ENCODE peak calls at places on chromosomes 3 and 15, in ten cellular contexts. I is IMR-90, V is kidney, X is hepatocyte, D is endothelial cell of umbilical vein, M is mammary epithelial cell, B is sigmoid colon, R is fibroblast of lung, T is ovary, C is esophagus muscularis mucosa. W is an unnamed sample. For H3K9me3, the result is how much of the 10 kb centered on the place peaks cover.

GRCh38 chr15:96324900-96325299 is 5.6 kb upstream of the NR2F2 start:
- DNase-seq in I (no peak), V (no peak), X (no peak), D (peak), M (no peak), B (no peak), R (peak), T (no peak), C (no peak), W (no peak)

GRCh38 chr3:180325533-180325932 is 276.4 kb upstream of the TTC14 start:
- DNase-seq in I (no peak), V (peak), X (no peak), D (no peak), M (no peak), B (no peak), R (no peak), T (no peak), C (no peak), W (no peak)

GRCh38 chr3:11010406-11011165 is 18.0 kb downstream of the SLC6A1 start:
- DNase-seq in I (no peak), V (no peak), X (no peak), D (no peak), M (no peak), B (no peak), R (no peak), T (no peak), C (no peak), W (no peak)

GRCh38 chr3:118882353-118882947 is 152.2 kb downstream of the IGSF11 start:
- DNase-seq in I (peak), V (no peak), X (peak), D (peak), M (peak), B (peak), R (peak), T (peak), C (no peak), W (no peak)

GRCh38 chr15:67119238-67119846 is 53.9 kb downstream of the SMAD3 start:
- DNase-seq in I (no peak), V (no peak), X (no peak), D (no peak), M (no peak), B (no peak), R (no peak), T (no peak), C (no peak), W (no peak)

GRCh38 chr3:27720029-27720518 is 2.0 kb downstream of the EOMES start:
- DNase-seq in I (no peak), V (no peak), X (no peak), D (no peak), M (no peak), B (no peak), R (no peak), T (no peak), C (no peak), W (no peak)

GRCh38 chr3:45826321-45826720 is 15.6 kb downstream of the LZTFL1 start:
- DNase-seq in I (no peak), V (no peak), X (no peak), D (no peak), M (peak), B (no peak), R (no peak), T (no peak), C (no peak), W (no peak)

GRCh38 chr15:100189849-100190248 is 151.9 kb downstream of the ADAMTS17 start:
- DNase-seq in I (no peak), V (peak), X (peak), D (no peak), M (no peak), B (peak), R (peak), T (no peak), C (no peak), W (no peak)

GRCh38 chr3:18300916-18301315 is 124.2 kb downstream of the SATB1 start:
- DNase-seq in I (no peak), V (no peak), X (no peak), D (no peak), M (no peak), B (no peak), R (no peak), T (no peak), C (no peak), W (no peak)

GRCh38 chr3:30319713-30320112 is 286.7 kb upstream of the TGFBR2 start:
- DNase-seq in I (peak), V (no peak), X (peak), D (peak), M (peak), B (no peak), R (peak), T (peak), C (no peak), W (no peak)

GRCh38 chr15:78204351-78205309 is 29.7 kb downstream of the ACSBG1 start:
- DNase-seq in I (no peak), V (peak), X (peak), D (no peak), M (no peak), B (no peak), R (no peak), T (peak), C (no peak), W (no peak)

GRCh38 chr15:90097475-90097874 is 4.8 kb downstream of the IDH2 start:
- DNase-seq in I (no peak), V (no peak), X (no peak), D (no peak), M (no peak), B (no peak), R (no peak), T (no peak), C (no peak), W (no peak)

GRCh38 chr15:43749690-43750345 is 3.6 kb downstream of the PDIA3 start:
- DNase-seq in I (no peak), V (no peak), X (no peak), D (no peak), M (no peak), B (no peak), R (no peak), T (no peak), C (no peak), W (no peak)

GRCh38 chr15:76566276-76566675 is 229.7 kb downstream of the ISL2 start:
- DNase-seq in I (peak), V (no peak), X (no peak), D (no peak), M (no peak), B (no peak), R (peak), T (no peak), C (no peak), W (no peak)

GRCh38 chr15:40863660-40864285 is 10.3 kb downstream of the RHOV start:
- DNase-seq in I (no peak), V (peak), X (no peak), D (no peak), M (no peak), B (no peak), R (no peak), T (no peak), C (no peak), W (no peak)

GRCh38 chr3:72744330-72744729 is 103.9 kb downstream of the SHQ1 start:
- DNase-seq in I (no peak), V (no peak), X (no peak), D (no peak), M (no peak), B (no peak), R (no peak), T (no peak), C (no peak), W (no peak)

GRCh38 chr3:51945031-51945840 is 3.1 kb downstream of the PARP3 start:
- DNase-seq in I (no peak), V (peak), X (no peak), D (no peak), M (no peak), B (peak), R (no peak), T (peak), C (no peak), W (peak)

GRCh38 chr3:165464736-165465135 is 268.6 kb upstream of the SLITRK3 start:
- DNase-seq in I (peak), V (no peak), X (no peak), D (no peak), M (peak), B (no peak), R (peak), T (no peak), C (no peak), W (no peak)

GRCh38 chr3:157445897-157446296 is 9.2 kb downstream of the PTX3 start:
- DNase-seq in I (peak), V (no peak), X (no peak), D (peak), M (peak), B (no peak), R (no peak), T (no peak), C (no peak), W (no peak)

GRCh38 chr3:45381168-45381852 is 7.1 kb upstream of the LARS2 start:
- DNase-seq in I (no peak), V (no peak), X (peak), D (peak), M (no peak), B (no peak), R (no peak), T (no peak), C (no peak), W (no peak)

GRCh38 chr3:45659661-45660566 is 29.3 kb upstream of the SACM1L start:
- DNase-seq in I (peak), V (no peak), X (peak), D (peak), M (no peak), B (peak), R (peak), T (peak), C (no peak), W (peak)

GRCh38 chr3:142028174-142028833 is 121.0 kb downstream of the TFDP2 start:
- DNase-seq in I (peak), V (no peak), X (peak), D (peak), M (peak), B (no peak), R (peak), T (no peak), C (no peak), W (no peak)

GRCh38 chr15:70047386-70048195 is 50.1 kb downstream of the TLE3 start:
- DNase-seq in I (peak), V (peak), X (no peak), D (no peak), M (no peak), B (peak), R (peak), T (peak), C (no peak), W (peak)

GRCh38 chr3:45035441-45036301 is 9.6 kb downstream of the CLEC3B start:
- DNase-seq in I (peak), V (peak), X (peak), D (no peak), M (no peak), B (peak), R (no peak), T (peak), C (no peak), W (peak)

GRCh38 chr3:55935241-55935640 is 448.1 kb upstream of the WNT5A start:
- DNase-seq in I (no peak), V (peak), X (no peak), D (no peak), M (no peak), B (no peak), R (no peak), T (no peak), C (no peak), W (no peak)

GRCh38 chr3:146772211-146772743 is 167.1 kb upstream of the PLSCR5 start:
- DNase-seq in I (no peak), V (peak), X (no peak), D (no peak), M (no peak), B (peak), R (no peak), T (no peak), C (no peak), W (no peak)
- TF ChIP-seq CTCF in I (no peak), V (no peak), X (no peak), D (no peak), M (no peak), B (no peak), R (no peak), T (no peak), C (no peak), W (no peak)

GRCh38 chr15:25235391-25235790 is 203.4 kb downstream of the UBE3A start:
- DNase-seq in I (no peak), V (peak), X (no peak), D (no peak), M (no peak), B (no peak), R (no peak), T (no peak), C (no peak), W (no peak)

GRCh38 chr15:25233766-25234350 is 205.0 kb downstream of the UBE3A start:
- DNase-seq in I (no peak), V (peak), X (no peak), D (no peak), M (no peak), B (no peak), R (no peak), T (no peak), C (no peak), W (no peak)

GRCh38 chr15:25236143-25236860 is 202.5 kb downstream of the UBE3A start:
- DNase-seq in I (no peak), V (peak), X (no peak), D (no peak), M (no peak), B (peak), R (no peak), T (no peak), C (no peak), W (peak)

GRCh38 chr15:25236861-25237155 is 202.0 kb downstream of the UBE3A start:
- DNase-seq in I (no peak), V (peak), X (no peak), D (no peak), M (no peak), B (peak), R (no peak), T (no peak), C (no peak), W (no peak)

DNA sequence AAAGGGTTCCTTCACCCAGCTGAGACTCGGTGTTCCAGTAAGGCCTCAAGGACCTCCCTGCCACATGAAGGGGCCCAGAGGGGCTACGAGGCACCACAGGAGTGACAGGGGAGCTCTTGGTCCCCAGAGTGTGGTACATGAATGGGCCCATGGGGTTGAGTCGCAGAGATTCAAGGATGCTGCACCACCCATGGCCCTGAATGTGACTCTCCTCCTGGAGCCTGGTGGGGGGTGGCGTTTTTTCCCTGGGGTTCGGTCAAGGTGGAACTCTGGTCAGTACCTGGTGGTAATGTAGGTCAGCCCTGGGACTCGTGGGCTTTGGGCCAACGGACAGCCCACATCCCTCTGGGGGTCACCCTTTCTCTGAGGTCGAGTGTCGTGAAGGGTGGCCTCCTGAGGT is 204.0 kb downstream of the UBE3A start:
- DNase-seq in I (no peak), V (peak), X (no peak), D (no peak), M (no peak), B (no peak), R (no peak), T (no peak), C (no peak), W (no peak)
- H3K9me3 ChIP-seq in I (half or more), V (under half), X (under half), D (under half), M (half or more), B (under half), R (under half), T (under half), C (under half), W (under half)

GRCh38 chr15:56249080-56249479 is 5.4 kb upstream of the RFX7 start:
- DNase-seq in I (peak), V (no peak), X (peak), D (peak), M (peak), B (no peak), R (peak), T (no peak), C (no peak), W (no peak)
- TF ChIP-seq CTCF in I (peak), V (peak), X (peak), D (peak), M (peak), B (no peak), R (peak), T (no peak), C (no peak), W (peak)

GRCh38 chr3:21159565-21159950 is 591.5 kb downstream of the ZNF385D start:
- DNase-seq in I (no peak), V (no peak), X (no peak), D (no peak), M (no peak), B (no peak), R (peak), T (no peak), C (no peak), W (no peak)
- H3K9me3 ChIP-seq in I (under half), V (under half), X (under half), D (under half), M (under half), B (under half), R (under half), T (under half), C (under half), W (under half)

GRCh38 chr15:35293353-35294130 is 208.4 kb upstream of the NANOGP8 start:
- DNase-seq in I (peak), V (no peak), X (peak), D (peak), M (peak), B (no peak), R (peak), T (no peak), C (no peak), W (no peak)
- TF ChIP-seq CTCF in I (peak), V (no peak), X (peak), D (peak), M (peak), B (no peak), R (peak), T (no peak), C (no peak), W (no peak)

GRCh38 chr3:26521261-26521660 is 101.3 kb upstream of the LRRC3B start:
- DNase-seq in I (no peak), V (no peak), X (no peak), D (no peak), M (no peak), B (no peak), R (no peak), T (no peak), C (no peak), W (no peak)
- H3K9me3 ChIP-seq in I (under half), V (under half), X (under half), D (under half), M (under half), B (under half), R (under half), T (under half), C (under half), W (under half)

GRCh38 chr3:134299185-134299887 is 48.7 kb upstream of the RYK start:
- DNase-seq in I (peak), V (no peak), X (peak), D (peak), M (peak), B (no peak), R (peak), T (peak), C (no peak), W (no peak)
- TF ChIP-seq CTCF in I (peak), V (peak), X (peak), D (no peak), M (peak), B (no peak), R (peak), T (peak), C (peak), W (peak)

GRCh38 chr15:79916424-79916823 is 19.6 kb upstream of the MTHFS start:
- DNase-seq in I (no peak), V (no peak), X (peak), D (no peak), M (no peak), B (no peak), R (no peak), T (no peak), C (no peak), W (no peak)
- H3K9me3 ChIP-seq in I (under half), V (under half), X (under half), D (under half), M (under half), B (under half), R (under half), T (under half), C (half or more), W (half or more)

GRCh38 chr3:197344582-197345318 is 46.3 kb upstream of the DLG1 start:
- DNase-seq in I (no peak), V (no peak), X (no peak), D (no peak), M (no peak), B (no peak), R (no peak), T (no peak), C (no peak), W (no peak)
- TF ChIP-seq CTCF in I (no peak), V (no peak), X (no peak), D (no peak), M (no peak), B (no peak), R (no peak), T (no peak), C (no peak), W (no peak)